ENCODE peak calls at places on chromosomes 13 and 19, in six cellular contexts. N, C, J, S, G and R are unnamed samples.

GRCh38 chr19:42088471-42089190 is 12.7 kb downstream of the ZNF574 start:
- DNase-seq in N (no peak), C (no peak), J (no peak), S (no peak), G (no peak), R (no peak)

GRCh38 chr13:104976964-104977363 is 1558.5 kb downstream of the EFNB2 start:
- DNase-seq in N (no peak), C (no peak), J (no peak), S (no peak), G (no peak), R (no peak)

GRCh38 chr13:32323912-32324311 is 8.6 kb downstream of the BRCA2 start:
- DNase-seq in N (no peak), C (no peak), J (no peak), S (no peak), G (no peak), R (no peak)

GRCh38 chr13:49112782-49113525 is 107.2 kb upstream of the MLNR start:
- DNase-seq in N (no peak), C (no peak), J (no peak), S (no peak), G (no peak), R (peak)

GRCh38 chr19:38911388-38912004 is 490 bp downstream of the CCER2 start:
- DNase-seq in N (no peak), C (no peak), J (no peak), S (no peak), G (no peak), R (no peak)

GRCh38 chr13:99256709-99257108 is 1.5 kb downstream of the GPR18 start:
- DNase-seq in N (no peak), C (no peak), J (no peak), S (no peak), G (no peak), R (no peak)

GRCh38 chr13:73242515-73243015 is 183.8 kb downstream of the KLF5 start:
- DNase-seq in N (no peak), C (no peak), J (no peak), S (no peak), G (no peak), R (no peak)

GRCh38 chr19:53157601-53158000 is 1.3 kb downstream of the ZNF347 start:
- DNase-seq in N (peak), C (peak), J (no peak), S (no peak), G (no peak), R (peak)

GRCh38 chr13:111004444-111004843 is 89.6 kb upstream of the ANKRD10 start:
- DNase-seq in N (no peak), C (no peak), J (no peak), S (no peak), G (no peak), R (no peak)

GRCh38 chr19:19276851-19277250 is 3.8 kb upstream of the TM6SF2 start:
- DNase-seq in N (no peak), C (peak), J (no peak), S (no peak), G (no peak), R (no peak)

GRCh38 chr13:106522898-106523525 is 12.4 kb downstream of the EFNB2 start:
- DNase-seq in N (no peak), C (no peak), J (no peak), S (no peak), G (no peak), R (no peak)

GRCh38 chr13:66635526-66635925 is 594.6 kb downstream of the PCDH9 start:
- DNase-seq in N (no peak), C (no peak), J (no peak), S (no peak), G (no peak), R (no peak)

GRCh38 chr13:46655727-46656180 is 102.8 kb downstream of the LRCH1 start:
- DNase-seq in N (no peak), C (no peak), J (no peak), S (no peak), G (no peak), R (no peak)

GRCh38 chr13:46659413-46660065 is 106.6 kb downstream of the LRCH1 start:
- DNase-seq in N (no peak), C (no peak), J (no peak), S (peak), G (no peak), R (no peak)

GRCh38 chr13:46660408-46660807 is 107.4 kb downstream of the LRCH1 start:
- DNase-seq in N (no peak), C (no peak), J (no peak), S (no peak), G (no peak), R (no peak)

GRCh38 chr13:46656786-46657185 is 103.8 kb downstream of the LRCH1 start:
- DNase-seq in N (no peak), C (no peak), J (no peak), S (no peak), G (no peak), R (no peak)

GRCh38 chr13:46654956-46655726 is 102.2 kb downstream of the LRCH1 start:
- DNase-seq in N (no peak), C (no peak), J (no peak), S (no peak), G (no peak), R (no peak)
- TF ChIP-seq YY1 in N (no peak), C (no peak), J (no peak), S (no peak), G (no peak), R (no peak)

DNA sequence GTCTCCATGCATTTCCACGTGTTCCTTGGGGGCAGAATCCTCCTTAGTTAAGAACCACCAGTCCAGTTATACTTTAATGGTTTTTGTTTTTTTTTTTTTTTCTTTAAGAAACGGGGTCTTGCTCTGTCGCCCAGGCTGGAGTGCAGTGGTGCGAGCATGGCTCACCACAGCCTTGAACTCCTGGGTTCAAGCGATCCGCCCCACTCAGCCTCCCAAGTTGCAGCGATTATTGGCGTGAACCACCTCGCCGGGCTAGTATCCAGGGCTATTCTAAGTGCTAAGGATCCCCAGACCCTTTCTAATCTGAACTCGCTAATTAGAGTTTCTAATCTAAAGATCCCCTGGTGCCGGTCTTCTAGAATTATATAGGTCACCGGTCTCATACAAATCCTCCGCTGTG is 9.6 kb downstream of the ABHD8 start:
- DNase-seq in N (no peak), C (no peak), J (no peak), S (no peak), G (no peak), R (no peak)
- H3K9ac ChIP-seq in N (no peak), C (no peak), J (peak), S (no peak), G (no peak), R (peak)

GRCh38 chr13:65400707-65401106 is 1829.4 kb downstream of the PCDH9 start:
- DNase-seq in N (no peak), C (no peak), J (no peak), S (no peak), G (no peak), R (no peak)
- TF ChIP-seq YY1 in N (no peak), C (no peak), J (no peak), S (no peak), G (no peak), R (no peak)

GRCh38 chr13:112912726-112913440 is 56.1 kb upstream of the MCF2L start:
- DNase-seq in N (no peak), C (no peak), J (no peak), S (no peak), G (no peak), R (no peak)
- H3K9ac ChIP-seq in N (no peak), C (no peak), J (no peak), S (no peak), G (no peak), R (no peak)

GRCh38 chr19:788821-789472 is 8.3 kb upstream of the PTBP1 start:
- DNase-seq in N (peak), C (peak), J (no peak), S (peak), G (no peak), R (no peak)

GRCh38 chr19:787551-787950 is 9.7 kb upstream of the PTBP1 start:
- DNase-seq in N (no peak), C (no peak), J (no peak), S (no peak), G (no peak), R (no peak)

GRCh38 chr19:790971-791604 is 6.2 kb upstream of the PTBP1 start:
- DNase-seq in N (no peak), C (no peak), J (no peak), S (no peak), G (no peak), R (no peak)

GRCh38 chr19:791605-792360 is 5.5 kb upstream of the PTBP1 start:
- DNase-seq in N (no peak), C (peak), J (no peak), S (no peak), G (no peak), R (no peak)

DNA sequence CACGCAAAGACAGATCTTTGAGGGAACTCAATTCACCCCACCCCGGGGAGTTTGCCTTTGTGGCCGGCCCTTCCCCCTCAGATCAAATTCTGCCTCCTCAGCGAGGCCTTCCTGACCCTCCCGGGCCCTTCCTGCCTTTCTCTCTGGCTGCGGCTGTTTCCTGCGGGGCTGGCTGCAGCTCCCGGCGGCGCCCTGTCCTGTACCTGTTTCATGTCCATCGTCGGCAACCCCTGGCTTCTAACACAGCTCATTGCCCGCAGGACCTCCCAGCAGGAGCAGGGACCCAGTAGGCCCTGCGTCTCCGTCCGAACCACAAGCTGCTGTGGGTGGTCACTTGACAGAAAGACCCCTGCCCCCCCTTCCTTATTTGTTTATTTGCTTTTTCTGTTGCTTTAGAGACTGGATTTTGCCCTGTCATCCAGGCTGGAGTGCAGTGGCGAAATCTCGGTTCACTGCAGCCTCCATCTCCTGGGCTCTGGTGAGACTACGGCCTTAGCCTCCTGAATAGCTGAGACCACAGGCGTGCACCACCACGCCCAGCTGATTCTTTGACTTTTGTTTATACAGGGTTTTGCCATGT is 7.7 kb upstream of the PTBP1 start:
- DNase-seq in N (no peak), C (no peak), J (no peak), S (peak), G (no peak), R (no peak)
- TF ChIP-seq YY1 in N (no peak), C (no peak), J (no peak), S (no peak), G (no peak), R (no peak)